ENCODE peak calls at places on chromosomes 6 and 20, in ten cellular contexts. V, L, I, H, E, S, R, B, M and P are unnamed samples.

GRCh38 chr6:89268776-89269175 is 46.3 kb downstream of the GABRR2 start:
- DNase-seq in V (no peak), L (no peak), I (no peak), H (no peak), E (no peak), S (no peak), R (no peak), B (no peak), M (no peak), P (no peak)

GRCh38 chr20:38840053-38840893 is 34.8 kb downstream of the PPP1R16B start:
- DNase-seq in V (no peak), L (no peak), I (no peak), H (no peak), E (no peak), S (no peak), R (no peak), B (no peak), M (no peak), P (no peak)

GRCh38 chr20:3080939-3081388 is 3.6 kb downstream of the AVP start:
- DNase-seq in V (no peak), L (no peak), I (peak; percentile 33), H (peak; percentile 18), E (no peak), S (no peak), R (no peak), B (no peak), M (peak; percentile 13), P (peak; percentile 70)

GRCh38 chr6:13248053-13248452 is 80.3 kb downstream of the TBC1D7 start:
- DNase-seq in V (no peak), L (no peak), I (peak; percentile 14), H (peak; percentile 61), E (no peak), S (no peak), R (no peak), B (no peak), M (peak; percentile 73), P (peak; percentile 32)

GRCh38 chr6:31246051-31246495 is 25.8 kb downstream of the HLA-C start:
- DNase-seq in V (no peak), L (no peak), I (peak; percentile 77), H (peak; percentile 84), E (no peak), S (peak; percentile 65), R (no peak), B (no peak), M (peak; percentile 66), P (peak; percentile 39)

GRCh38 chr6:41073968-41074691 is 1.4 kb downstream of the NFYA start:
- DNase-seq in V (no peak), L (no peak), I (peak; percentile 49), H (peak; percentile 41), E (peak; percentile 27), S (peak; percentile 31), R (no peak), B (no peak), M (peak; percentile 37), P (peak; percentile 82)

GRCh38 chr20:61983965-61984364 is 81.7 kb downstream of the TAF4 start:
- DNase-seq in V (no peak), L (no peak), I (no peak), H (no peak), E (no peak), S (no peak), R (no peak), B (no peak), M (no peak), P (no peak)

GRCh38 chr20:58753929-58754551 is 61.4 kb downstream of the NPEPL1 start:
- DNase-seq in V (no peak), L (no peak), I (no peak), H (no peak), E (no peak), S (no peak), R (no peak), B (peak; percentile 4), M (no peak), P (no peak)

GRCh38 chr6:51292659-51293058 is 474.0 kb downstream of the TFAP2B start:
- DNase-seq in V (no peak), L (no peak), I (peak; percentile 21), H (no peak), E (no peak), S (no peak), R (no peak), B (no peak), M (no peak), P (no peak)

GRCh38 chr6:35258858-35259193 is 709 bp upstream of the ZNF76 start:
- DNase-seq in V (peak; percentile 28), L (peak; percentile 53), I (no peak), H (peak; percentile 59), E (no peak), S (no peak), R (no peak), B (no peak), M (no peak), P (peak; percentile 58)

GRCh38 chr6:165799736-165800135 is 136.7 kb upstream of the PDE10A start:
- DNase-seq in V (no peak), L (no peak), I (no peak), H (no peak), E (no peak), S (no peak), R (no peak), B (no peak), M (no peak), P (peak; percentile 76)

GRCh38 chr6:4809999-4810918 is 34.1 kb downstream of the CDYL start:
- DNase-seq in V (no peak), L (no peak), I (peak; percentile 51), H (peak; percentile 79), E (no peak), S (no peak), R (no peak), B (no peak), M (peak; percentile 68), P (peak; percentile 68)

GRCh38 chr6:8642131-8642530 is 206.8 kb upstream of the SLC35B3 start:
- DNase-seq in V (no peak), L (no peak), I (no peak), H (no peak), E (no peak), S (no peak), R (no peak), B (no peak), M (no peak), P (no peak)

GRCh38 chr6:20370393-20370792 is 31.3 kb upstream of the E2F3 start:
- DNase-seq in V (no peak), L (no peak), I (no peak), H (no peak), E (no peak), S (no peak), R (no peak), B (no peak), M (no peak), P (no peak)

GRCh38 chr6:37004044-37004984 is 1.1 kb upstream of the FGD2 start:
- DNase-seq in V (no peak), L (no peak), I (no peak), H (no peak), E (no peak), S (no peak), R (no peak), B (no peak), M (no peak), P (no peak)

GRCh38 chr20:4216142-4216735 is 200.9 kb upstream of the RNF24 start:
- DNase-seq in V (no peak), L (no peak), I (no peak), H (peak; percentile 38), E (no peak), S (no peak), R (no peak), B (no peak), M (no peak), P (peak; percentile 37)

GRCh38 chr20:21020656-21021004 is 85.5 kb downstream of the LINC00237 start:
- DNase-seq in V (no peak), L (no peak), I (no peak), H (no peak), E (no peak), S (no peak), R (no peak), B (no peak), M (no peak), P (peak; percentile 19)